ENCODE peak calls at places on chromosomes 4 and X, in seven cellular contexts. S, K, H, P, A, I and G are unnamed samples.

GRCh38 chrX:119758682-119759332 is 419 bp downstream of the SOWAHD start:
- DNase-seq in P (no peak), I (peak; percentile 23), H (peak; percentile 26), S (no peak), K (peak; percentile 10), A (no peak), G (no peak)

GRCh38 chrX:72271812-72272211 is 5.2 kb downstream of the RPS4X start:
- DNase-seq in S (no peak), H (no peak), P (no peak), I (no peak), A (no peak), K (no peak), G (no peak)

GRCh38 chr4:102219143-102219542 is 126.1 kb downstream of the SLC39A8 start:
- DNase-seq in S (no peak), I (no peak), A (no peak), P (no peak), K (no peak), H (no peak), G (peak; percentile 29)

GRCh38 chr4:2560167-2560566 is 23.7 kb downstream of the FAM193A start:
- DNase-seq in S (no peak), A (no peak), I (no peak), K (no peak), P (no peak), H (no peak), G (no peak)

GRCh38 chr4:25160714-25161598 is 707 bp upstream of the SEPSECS start:
- DNase-seq in P (no peak), H (peak; percentile 37), I (no peak), S (no peak), A (no peak), K (no peak), G (peak; percentile 82)

GRCh38 chr4:66572949-66573348 is 902.7 kb upstream of the EPHA5 start:
- DNase-seq in I (no peak), K (no peak), S (peak; percentile 58), P (peak; percentile 78), H (no peak), A (no peak), G (no peak)

GRCh38 chr4:110005461-110006056 is 92.9 kb downstream of the EGF start:
- DNase-seq in S (peak; percentile 74), H (no peak), P (peak; percentile 84), A (no peak), I (no peak), K (no peak), G (peak; percentile 19)

GRCh38 chr4:53905935-53906377 is 158.4 kb downstream of the CHIC2 start:
- DNase-seq in H (no peak), I (peak; percentile 24), K (peak; percentile 60), A (no peak), S (peak; percentile 78), P (peak; percentile 89), G (peak; percentile 49)

GRCh38 chrX:131202766-131203165 is 86.3 kb downstream of the IGSF1 start:
- DNase-seq in S (no peak), A (no peak), I (no peak), P (no peak), H (no peak), K (no peak), G (no peak)

GRCh38 chrX:150476183-150476699 is 92.2 kb upstream of the MTM1 start:
- DNase-seq in P (peak; percentile 78), H (no peak), S (peak; percentile 43), K (no peak), A (no peak), I (no peak), G (no peak)

GRCh38 chr4:16908377-16909021 is 10.1 kb upstream of the LDB2 start:
- DNase-seq in I (no peak), K (no peak), S (no peak), H (no peak), P (no peak), A (no peak), G (peak; percentile 74)

GRCh38 chr4:137545461-137545861 is 13.2 kb upstream of the PCDH18 start:
- DNase-seq in A (no peak), P (peak; percentile 64), S (peak; percentile 97), H (no peak), K (no peak), I (no peak), G (no peak)

GRCh38 chrX:129823115-129823514 is 20.6 kb downstream of the ZDHHC9 start:
- DNase-seq in H (peak; percentile 48), I (no peak), P (peak; percentile 65), K (peak; percentile 18), S (peak; percentile 27), A (no peak), G (peak; percentile 70)

GRCh38 chr4:71093745-71094144 is 100.3 kb downstream of the DCK start:
- DNase-seq in K (no peak), S (no peak), H (no peak), I (no peak), A (no peak), P (no peak), G (no peak)

GRCh38 chr4:5084911-5085475 is 33.7 kb downstream of the STK32B start:
- DNase-seq in I (no peak), S (peak; percentile 29), K (no peak), H (no peak), A (no peak), P (no peak), G (no peak)